ENCODE peak calls at places on chromosomes 1 and 21, in eight cellular contexts. H is RWPE1; R is AG20443; J is activated naive CD4-positive, alpha-beta T cell treated with anti-CD3 and anti-CD28 coated beads for 36 hours; C is cardiac muscle cell; L is posterior vena cava; M is NCI-H345; G is NCI-H510A treated with DMSO at 0.1 percent for 48 hours. I is an unnamed sample.

GRCh38 chr1:88612299-88612698 is 71.8 kb upstream of the PKN2 start:
- DNase-seq in H (no peak), R (no peak), J (no peak), C (no peak), L (no peak), M (no peak), G (peak), I (no peak)

GRCh38 chr1:93591291-93591832 is 90.3 kb downstream of the BCAR3 start:
- DNase-seq in H (no peak), R (no peak), J (no peak), C (no peak), L (no peak), M (no peak), G (no peak), I (no peak)

GRCh38 chr1:78176448-78176847 is 130.7 kb downstream of the GIPC2 start:
- DNase-seq in H (peak), R (peak), J (no peak), C (peak), L (no peak), M (peak), G (peak), I (no peak)

GRCh38 chr1:32902535-32902920 is 1.3 kb upstream of the TMEM54 start:
- DNase-seq in H (no peak), R (no peak), J (no peak), C (no peak), L (no peak), M (no peak), G (no peak), I (no peak)

GRCh38 chr1:97270508-97271307 is 549.1 kb downstream of the PTBP2 start:
- DNase-seq in H (no peak), R (no peak), J (no peak), C (peak), L (no peak), M (no peak), G (no peak), I (no peak)

GRCh38 chr21:41435728-41436127 is 9.7 kb downstream of the MX1 start:
- DNase-seq in H (no peak), R (no peak), J (no peak), C (no peak), L (no peak), M (no peak), G (no peak), I (no peak)

GRCh38 chr21:46100426-46100825 is 2.5 kb downstream of the COL6A2 start:
- DNase-seq in H (no peak), R (peak), J (no peak), C (no peak), L (peak), M (no peak), G (no peak), I (no peak)

GRCh38 chr1:24535021-24535424 is 20.9 kb upstream of the NCMAP start:
- DNase-seq in H (no peak), R (no peak), J (peak), C (no peak), L (no peak), M (no peak), G (no peak), I (no peak)